ENCODE peak calls at places on chromosome 15, in four cellular contexts. V, Q, R and F are unnamed samples.

GRCh38 chr15:62868507-62868906 is 174.0 kb upstream of the TPM1 start:
- DNase-seq in Q (no peak), R (no peak), V (no peak), F (no peak)

GRCh38 chr15:82832601-82833209 is 23.3 kb downstream of the WHAMM start:
- DNase-seq in V (no peak), R (no peak), Q (peak; percentile 53), F (no peak)

GRCh38 chr15:29128671-29129070 is 141.0 kb downstream of the NSMCE3 start:
- DNase-seq in V (no peak), Q (no peak), R (no peak), F (no peak)

GRCh38 chr15:88834211-88834812 is 31.1 kb downstream of the ACAN start:
- DNase-seq in Q (no peak), V (peak; percentile 52), R (no peak), F (peak; percentile 59)

GRCh38 chr15:37246856-37247255 is 146.5 kb upstream of the MEIS2 start:
- DNase-seq in R (no peak), V (no peak), Q (no peak), F (no peak)

GRCh38 chr15:44144193-44144592 is 50.9 kb downstream of the FRMD5 start:
- DNase-seq in Q (no peak), V (no peak), R (no peak), F (no peak)

GRCh38 chr15:75694241-75695182 is 18.1 kb downstream of the CSPG4 start:
- DNase-seq in R (peak; percentile 35), V (peak; percentile 67), Q (no peak), F (peak; percentile 91)

GRCh38 chr15:89217686-89218376 is 3.5 kb downstream of the RLBP1 start:
- DNase-seq in V (no peak), R (no peak), Q (no peak), F (no peak)

GRCh38 chr15:48510976-48511375 is 134.5 kb downstream of the FBN1 start:
- DNase-seq in V (no peak), R (no peak), Q (no peak), F (peak; percentile 2)

GRCh38 chr15:67049351-67050044 is 15.9 kb upstream of the SMAD3 start:
- DNase-seq in R (peak; percentile 82), Q (no peak), V (no peak), F (no peak)

GRCh38 chr15:25663515-25663914 is 199.6 kb downstream of the ATP10A start:
- DNase-seq in R (no peak), V (no peak), Q (no peak), F (no peak)

GRCh38 chr15:91302588-91303439 is 202.8 kb downstream of the SV2B start:
- DNase-seq in R (peak; percentile 45), Q (peak; percentile 17), V (peak; percentile 75), F (peak; percentile 56)

GRCh38 chr15:67091073-67091965 is 25.9 kb downstream of the SMAD3 start:
- DNase-seq in R (no peak), V (no peak), Q (peak; percentile 80), F (peak; percentile 93)

GRCh38 chr15:89888214-89888804 is 5.5 kb downstream of the AP3S2 start:
- DNase-seq in Q (no peak), R (peak; percentile 56), V (peak; percentile 35), F (no peak)

GRCh38 chr15:67850995-67851535 is 11.2 kb upstream of the RNU6-1 start:
- DNase-seq in Q (peak; percentile 52), R (peak; percentile 51), V (no peak), F (no peak)

GRCh38 chr15:72113347-72114031 is 4.5 kb downstream of the MYO9A start:
- DNase-seq in V (no peak), R (no peak), Q (no peak), F (no peak)

GRCh38 chr15:77821188-77821958 is 188.7 kb upstream of the LINGO1 start:
- DNase-seq in R (peak; percentile 24), Q (no peak), V (peak; percentile 80), F (peak; percentile 75)

GRCh38 chr15:57427367-57427821 is 51.1 kb downstream of the CGNL1 start:
- DNase-seq in R (peak; percentile 31), Q (no peak), V (no peak), F (no peak)

GRCh38 chr15:50753463-50753862 is 12.0 kb downstream of the SPPL2A start:
- DNase-seq in R (no peak), Q (no peak), V (no peak), F (no peak)

GRCh38 chr15:96703794-96704550 is 373.5 kb downstream of the NR2F2 start:
- DNase-seq in R (no peak), Q (no peak), V (no peak), F (no peak)

GRCh38 chr15:93895976-93896770 is 335.2 kb upstream of the MCTP2 start:
- DNase-seq in Q (no peak), R (no peak), V (no peak), F (no peak)

GRCh38 chr15:76682259-76682658 is 222.9 kb downstream of the SCAPER start:
- DNase-seq in Q (no peak), V (no peak), R (no peak), F (no peak)

GRCh38 chr15:89809093-89809786 is 5.4 kb downstream of the ANPEP start:
- DNase-seq in V (no peak), Q (no peak), R (peak; percentile 88), F (no peak)

GRCh38 chr15:25176991-25177954 is 222.5 kb downstream of the SNRPN start:
- DNase-seq in V (no peak), R (no peak), Q (no peak), F (no peak)

GRCh38 chr15:95208988-95209387 is 977.6 kb downstream of the MCTP2 start:
- DNase-seq in Q (no peak), R (no peak), V (no peak), F (no peak)

GRCh38 chr15:93072440-93073394 is 16.3 kb downstream of the RGMA start:
- DNase-seq in V (peak; percentile 87), Q (no peak), R (peak; percentile 6), F (peak; percentile 79)

GRCh38 chr15:38652183-38652794 is 87.7 kb upstream of the RASGRP1 start:
- DNase-seq in V (no peak), R (no peak), Q (no peak), F (no peak)

GRCh38 chr15:61871926-61872522 is 188.2 kb downstream of the VPS13C start:
- DNase-seq in V (no peak), Q (no peak), R (peak; percentile 13), F (peak; percentile 15)

GRCh38 chr15:36251450-36251849 is 328.0 kb upstream of the CDIN1 start:
- DNase-seq in Q (no peak), R (no peak), V (no peak), F (no peak)

GRCh38 chr15:62051166-62051565 is 9.1 kb downstream of the VPS13C start:
- DNase-seq in Q (no peak), R (no peak), V (no peak), F (no peak)

GRCh38 chr15:64622410-64623260 is 152.8 kb downstream of the RBPMS2 start:
- DNase-seq in V (no peak), R (no peak), Q (peak; percentile 96), F (no peak)

GRCh38 chr15:37101634-37102314 is 1.4 kb upstream of the MEIS2 start:
- DNase-seq in V (peak; percentile 34), R (peak; percentile 51), Q (no peak), F (peak; percentile 90)

GRCh38 chr15:50049871-50050270 is 69.2 kb downstream of the ATP8B4 start:
- DNase-seq in V (no peak), R (no peak), Q (no peak), F (no peak)

GRCh38 chr15:69074843-69075224 is 60.3 kb downstream of the NOX5 start:
- DNase-seq in R (no peak), Q (no peak), V (peak; percentile 60), F (no peak)

GRCh38 chr15:40103124-40103858 is 5.4 kb downstream of the BMF start:
- DNase-seq in Q (no peak), V (no peak), R (no peak), F (no peak)

GRCh38 chr15:83694030-83694429 is 40.1 kb downstream of the ADAMTSL3 start:
- DNase-seq in Q (no peak), R (no peak), V (no peak), F (no peak)

GRCh38 chr15:73388256-73388781 is 19.6 kb upstream of the HCN4 start:
- DNase-seq in Q (no peak), R (peak; percentile 26), V (no peak), F (no peak)
- TF ChIP-seq FOXK2 in Q (no peak), R (no peak), V (no peak), F (no peak)

GRCh38 chr15:45572627-45573026 is 14.6 kb upstream of the BLOC1S6 start:
- DNase-seq in R (no peak), V (no peak), Q (no peak), F (no peak)
- TF ChIP-seq FOXK2 in R (no peak), V (no peak), Q (no peak), F (no peak)

DNA sequence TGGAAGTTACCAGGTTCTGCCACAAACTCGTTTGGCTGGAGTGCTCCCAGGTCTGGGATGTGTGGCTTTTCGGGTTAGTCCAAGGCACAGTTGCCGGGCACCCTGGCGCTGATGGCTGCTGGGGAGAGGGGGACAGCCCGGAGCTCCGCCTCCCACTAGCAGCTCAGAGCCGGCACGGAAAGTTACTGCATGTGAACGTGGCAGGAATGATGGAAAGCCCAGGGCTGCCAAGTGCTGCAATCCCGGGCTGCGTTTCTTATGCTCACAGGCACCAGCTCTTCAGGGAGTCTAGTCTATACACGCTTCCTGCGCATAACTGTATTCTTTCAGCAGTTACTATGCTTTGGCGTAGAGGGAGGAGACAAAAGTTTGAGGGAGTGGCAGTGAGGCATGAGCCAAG is 141.8 kb upstream of the ICE2 start:
- DNase-seq in R (no peak), Q (no peak), V (no peak), F (no peak)
- TF ChIP-seq FOXK2 in R (no peak), Q (no peak), V (no peak), F (no peak)

GRCh38 chr15:30913761-30914160 is 10.0 kb downstream of the FAN1 start:
- DNase-seq in Q (no peak), V (no peak), R (no peak), F (no peak)
- TF ChIP-seq FOXK2 in Q (no peak), V (no peak), R (no peak), F (no peak)

GRCh38 chr15:85702321-85703230 is 92.1 kb downstream of the KLHL25 start:
- DNase-seq in V (no peak), Q (no peak), R (no peak), F (no peak)
- TF ChIP-seq FOXK2 in V (no peak), Q (no peak), R (no peak), F (no peak)

DNA sequence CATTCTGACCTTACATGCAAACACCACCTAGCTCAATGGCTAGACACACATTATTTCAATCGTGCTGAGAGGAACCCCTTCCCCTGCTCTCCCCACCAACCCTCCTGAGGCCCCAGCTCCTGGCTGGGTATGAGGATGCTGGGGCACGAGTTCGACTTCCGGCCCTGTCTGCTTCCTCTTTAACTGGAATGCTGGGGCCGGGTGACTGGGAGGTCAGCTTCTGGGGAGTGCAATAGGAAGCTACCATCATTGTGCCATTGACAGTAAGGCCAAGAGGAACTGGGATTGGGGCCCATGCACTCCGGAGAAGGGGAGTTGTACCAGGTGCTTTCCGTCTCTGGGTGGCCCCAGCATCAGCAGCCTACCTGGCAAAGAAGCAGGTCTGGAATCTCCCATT is 15.6 kb upstream of the TLE3 start:
- DNase-seq in Q (no peak), R (no peak), V (no peak), F (no peak)
- TF ChIP-seq FOXK2 in Q (no peak), R (no peak), V (no peak), F (no peak)

GRCh38 chr15:100114100-100114499 is 227.7 kb downstream of the ADAMTS17 start:
- DNase-seq in Q (no peak), R (no peak), V (no peak), F (no peak)
- TF ChIP-seq FOXK2 in Q (no peak), R (no peak), V (no peak), F (no peak)